ENCODE peak calls at places on chromosomes 16 and 17, in five cellular contexts. U is hippocampal formation, B is aorta, J is kidney tubule cell, M is GM23338. T is an unnamed sample.

GRCh38 chr16:87542531-87543102 is 49.8 kb upstream of the ZCCHC14 start:
- DNase-seq in U (no peak), B (peak), J (no peak), M (no peak), T (no peak)

GRCh38 chr17:62703269-62703775 is 75.9 kb downstream of the MRC2 start:
- DNase-seq in U (no peak), B (peak), J (peak), M (no peak), T (no peak)

GRCh38 chr17:40541060-40541872 is 24.0 kb downstream of the CCR7 start:
- DNase-seq in U (no peak), B (no peak), J (no peak), M (no peak), T (no peak)

GRCh38 chr17:56822725-56823124 is 11.0 kb downstream of the C17orf67 start:
- DNase-seq in U (no peak), B (no peak), J (no peak), M (no peak), T (no peak)

GRCh38 chr17:66975614-66976378 is 11.3 kb downstream of the CACNG4 start:
- DNase-seq in U (no peak), B (no peak), J (no peak), M (peak), T (peak)

GRCh38 chr17:4718276-4718675 is 7.8 kb downstream of the ARRB2 start:
- DNase-seq in U (no peak), B (no peak), J (no peak), M (no peak), T (no peak)

GRCh38 chr17:60747069-60747808 is 69.6 kb downstream of the BCAS3 start:
- DNase-seq in U (no peak), B (no peak), J (no peak), M (peak), T (no peak)

GRCh38 chr17:73973881-73974409 is 229.5 kb upstream of the RPL38 start:
- DNase-seq in U (no peak), B (no peak), J (no peak), M (no peak), T (no peak)

GRCh38 chr16:87535855-87536794 is 43.3 kb upstream of the ZCCHC14 start:
- DNase-seq in U (no peak), B (peak), J (no peak), M (peak), T (no peak)

GRCh38 chr17:43983515-43984411 is 20.7 kb upstream of the NAGS start:
- DNase-seq in U (no peak), B (no peak), J (no peak), M (peak), T (peak)

GRCh38 chr17:59331129-59331928 is at the start of gene YPEL2:
- DNase-seq in U (peak), B (peak), J (peak), M (peak), T (peak)

GRCh38 chr17:65184235-65184959 is 47.2 kb downstream of the RGS9 start:
- DNase-seq in U (no peak), B (no peak), J (no peak), M (no peak), T (no peak)

GRCh38 chr16:3454631-3455147 is 11.2 kb downstream of the NAA60 start:
- DNase-seq in U (no peak), B (no peak), J (no peak), M (no peak), T (no peak)

GRCh38 chr16:57999366-57999970 is 1.0 kb downstream of the ZNF319 start:
- DNase-seq in U (no peak), B (no peak), J (peak), M (no peak), T (no peak)

GRCh38 chr16:74641969-74642368 is 24.7 kb downstream of the RFWD3 start:
- DNase-seq in U (no peak), B (no peak), J (no peak), M (no peak), T (no peak)

GRCh38 chr16:81261049-81261648 is 22.7 kb downstream of the BCO1 start:
- DNase-seq in U (no peak), B (no peak), J (peak), M (peak), T (peak)

GRCh38 chr16:715448-716249 is 731 bp downstream of the METRN start:
- DNase-seq in U (no peak), B (no peak), J (peak), M (peak), T (no peak)

GRCh38 chr16:86732621-86733297 is 154.4 kb downstream of the FOXL1 start:
- DNase-seq in U (no peak), B (no peak), J (no peak), M (peak), T (peak)

GRCh38 chr17:48056246-48056745 is 8.1 kb downstream of the NFE2L1 start:
- DNase-seq in U (no peak), B (no peak), J (no peak), M (peak), T (no peak)

GRCh38 chr16:51876934-51877333 is 670.0 kb downstream of the TOX3 start:
- DNase-seq in U (no peak), B (no peak), J (no peak), M (no peak), T (no peak)

GRCh38 chr16:46920402-46921068 is 36.4 kb downstream of the GPT2 start:
- DNase-seq in U (peak), B (no peak), J (no peak), M (no peak), T (no peak)

GRCh38 chr17:47945080-47945479 is 3.7 kb downstream of the PNPO start:
- DNase-seq in U (peak), B (no peak), J (no peak), M (no peak), T (no peak)

GRCh38 chr16:81462683-81463082 is 18.1 kb downstream of the CMIP start:
- DNase-seq in U (no peak), B (no peak), J (peak), M (no peak), T (no peak)

GRCh38 chr17:2863204-2863603 is 67.0 kb downstream of the RAP1GAP2 start:
- DNase-seq in U (no peak), B (no peak), J (no peak), M (no peak), T (no peak)